ENCODE peak calls at places on chromosomes 4 and X, in four cellular contexts. U is NAMALWA, W is anterior cingulate cortex, B is RWPE1. V is an unnamed sample.

GRCh38 chrX:135453381-135453780 is 31.6 kb downstream of the SMIM10L2A start:
- DNase-seq in U (no peak), B (no peak), W (no peak), V (no peak)

GRCh38 chrX:47751670-47752069 is 85.0 kb upstream of the ZNF81 start:
- DNase-seq in U (peak), B (peak), W (no peak), V (peak)

GRCh38 chr4:88443486-88443885 is 13.4 kb upstream of the HERC5 start:
- DNase-seq in W (no peak), B (no peak), U (no peak), V (no peak)

GRCh38 chr4:80360102-80360501 is 24.6 kb downstream of the CFAP299 start:
- DNase-seq in U (no peak), W (no peak), B (no peak), V (no peak)

GRCh38 chr4:113961322-113961698 is 18.1 kb downstream of the ARSJ start:
- DNase-seq in W (no peak), U (no peak), B (peak), V (no peak)

GRCh38 chr4:154039435-154040061 is 250.7 kb upstream of the SFRP2 start:
- DNase-seq in W (no peak), U (no peak), B (no peak), V (no peak)

GRCh38 chrX:22430701-22431100 is 158.0 kb downstream of the CBLL2 start:
- DNase-seq in B (no peak), W (no peak), U (no peak), V (no peak)

GRCh38 chr4:186932196-186932595 is 208.5 kb upstream of the FAT1 start:
- DNase-seq in B (no peak), W (no peak), U (no peak), V (no peak)

GRCh38 chrX:115602308-115602707 is 41.3 kb downstream of the PLS3 start:
- DNase-seq in W (no peak), B (no peak), U (no peak), V (no peak)

GRCh38 chr4:94332983-94333590 is 9.5 kb downstream of the HPGDS start:
- DNase-seq in B (no peak), U (no peak), W (no peak), V (no peak)

GRCh38 chrX:15738686-15739016 is 581 bp downstream of the CA5B start:
- DNase-seq in B (no peak), U (peak), W (no peak), V (no peak)

GRCh38 chr4:140150636-140150885 is 3.4 kb downstream of the MAML3 start:
- DNase-seq in B (peak), U (no peak), W (no peak), V (no peak)

GRCh38 chr4:137609693-137610450 is 77.6 kb upstream of the PCDH18 start:
- DNase-seq in W (no peak), U (no peak), B (no peak), V (no peak)

GRCh38 chrX:22349116-22349515 is 76.4 kb downstream of the CBLL2 start:
- DNase-seq in W (no peak), B (no peak), U (no peak), V (no peak)

GRCh38 chr4:119314356-119314755 is 7.6 kb downstream of the FABP2 start:
- DNase-seq in W (no peak), U (peak), B (peak), V (no peak)

GRCh38 chrX:138763761-138764160 is 52.2 kb upstream of the FGF13 start:
- DNase-seq in W (no peak), U (no peak), B (no peak), V (no peak)

GRCh38 chr4:165369522-165369921 is 9.3 kb upstream of the CPE start:
- DNase-seq in U (no peak), W (no peak), B (no peak), V (no peak)

GRCh38 chr4:170089743-170090666 is at the start of gene AADAT:
- DNase-seq in U (no peak), B (peak), W (peak), V (no peak)

GRCh38 chrX:69031181-69031580 is 134.1 kb downstream of the PJA1 start:
- DNase-seq in U (no peak), B (no peak), W (no peak), V (no peak)

GRCh38 chrX:111170017-111170416 is 74.0 kb downstream of the PAK3 start:
- DNase-seq in U (no peak), B (no peak), W (no peak), V (no peak)

GRCh38 chrX:18931972-18932371 is 51.9 kb downstream of the PHKA2 start:
- DNase-seq in W (no peak), B (peak), U (peak), V (no peak)

GRCh38 chrX:54085666-54086065 is 41.4 kb upstream of the PHF8 start:
- DNase-seq in B (no peak), W (no peak), U (no peak), V (no peak)

GRCh38 chrX:78643874-78644273 is 15.3 kb downstream of the RTL3 start:
- DNase-seq in W (no peak), U (no peak), B (no peak), V (no peak)

GRCh38 chrX:10221651-10222050 is 64.9 kb downstream of the CLCN4 start:
- DNase-seq in U (no peak), W (no peak), B (no peak), V (no peak)

GRCh38 chr4:173289351-173289725 is 44.8 kb downstream of the HMGB2 start:
- DNase-seq in W (no peak), B (no peak), U (no peak), V (no peak)

GRCh38 chr4:40309250-40309774 is 25.8 kb upstream of the CHRNA9 start:
- DNase-seq in B (peak), U (peak), W (no peak), V (peak)

GRCh38 chr4:90186229-90186628 is 59.0 kb downstream of the CCSER1 start:
- DNase-seq in W (no peak), B (no peak), U (no peak), V (no peak)

GRCh38 chr4:152036626-152037025 is 275.8 kb upstream of the GATB start:
- DNase-seq in U (no peak), B (no peak), W (no peak), V (no peak)

GRCh38 chr4:152023674-152024073 is 262.9 kb upstream of the GATB start:
- DNase-seq in U (no peak), W (no peak), B (no peak), V (no peak)

GRCh38 chrX:129115104-129115503 is 408.2 kb downstream of the SMARCA1 start:
- DNase-seq in B (peak), U (peak), W (no peak), V (no peak)

GRCh38 chrX:65488496-65488895 is 46.1 kb downstream of the LAS1L start:
- DNase-seq in U (no peak), B (no peak), W (no peak), V (no peak)

GRCh38 chr4:7632341-7632740 is 197.6 kb upstream of the PSAPL1 start:
- DNase-seq in B (no peak), U (no peak), W (peak), V (no peak)

GRCh38 chrX:94107981-94108380 is 434.0 kb downstream of the FAM133A start:
- DNase-seq in B (peak), U (no peak), W (no peak), V (no peak)